ENCODE peak calls at places on chromosomes 4 and X, in four cellular contexts. One of them, this sample, is unnamed.

GRCh38 chr4:68011684-68012083 is 48.4 kb upstream of the TMPRSS11A start:
- DNase-seq in tibial artery: no peak
- DNase-seq in K562: no peak
- DNase-seq in GM23338: no peak
- DNase-seq in this sample: no peak

GRCh38 chr4:53075162-53075785 is 213.2 kb downstream of the RASL11B start:
- DNase-seq in GM23338: no peak
- DNase-seq in tibial artery: no peak
- DNase-seq in K562: no peak
- DNase-seq in this sample: no peak

GRCh38 chr4:36241771-36242170 is 2.5 kb downstream of the ARAP2 start:
- DNase-seq in K562: no peak
- DNase-seq in GM23338: no peak
- DNase-seq in tibial artery: no peak
- DNase-seq in this sample: no peak

GRCh38 chr4:52910115-52910514 is 48.0 kb downstream of the RASL11B start:
- DNase-seq in GM23338: peak; percentile 25
- DNase-seq in K562: no peak
- DNase-seq in tibial artery: no peak
- DNase-seq in this sample: no peak

GRCh38 chrX:140744085-140744484 is 34.5 kb downstream of the LINC00632 start:
- DNase-seq in GM23338: no peak
- DNase-seq in K562: no peak
- DNase-seq in tibial artery: no peak
- DNase-seq in this sample: no peak

GRCh38 chr4:163649557-163650091 is 155.1 kb downstream of the TMA16 start:
- DNase-seq in tibial artery: no peak
- DNase-seq in K562: no peak
- DNase-seq in GM23338: no peak
- DNase-seq in this sample: no peak

GRCh38 chr4:37685726-37686372 is 327 bp downstream of the RELL1 start:
- DNase-seq in GM23338: peak; percentile 63
- DNase-seq in tibial artery: peak; percentile 80
- DNase-seq in K562: peak; percentile 47
- DNase-seq in this sample: peak; percentile 91

GRCh38 chr4:55431710-55432336 is 36.1 kb downstream of the TMEM165 start:
- DNase-seq in GM23338: peak; percentile 23
- DNase-seq in K562: no peak
- DNase-seq in tibial artery: no peak
- DNase-seq in this sample: no peak

GRCh38 chrX:94942603-94943002 is 1268.6 kb downstream of the FAM133A start:
- DNase-seq in tibial artery: no peak
- DNase-seq in GM23338: no peak
- DNase-seq in K562: no peak
- DNase-seq in this sample: no peak

GRCh38 chr4:13236485-13236884 is 247.7 kb downstream of the RAB28 start:
- DNase-seq in GM23338: no peak
- DNase-seq in K562: no peak
- DNase-seq in tibial artery: no peak
- DNase-seq in this sample: no peak

DNA sequence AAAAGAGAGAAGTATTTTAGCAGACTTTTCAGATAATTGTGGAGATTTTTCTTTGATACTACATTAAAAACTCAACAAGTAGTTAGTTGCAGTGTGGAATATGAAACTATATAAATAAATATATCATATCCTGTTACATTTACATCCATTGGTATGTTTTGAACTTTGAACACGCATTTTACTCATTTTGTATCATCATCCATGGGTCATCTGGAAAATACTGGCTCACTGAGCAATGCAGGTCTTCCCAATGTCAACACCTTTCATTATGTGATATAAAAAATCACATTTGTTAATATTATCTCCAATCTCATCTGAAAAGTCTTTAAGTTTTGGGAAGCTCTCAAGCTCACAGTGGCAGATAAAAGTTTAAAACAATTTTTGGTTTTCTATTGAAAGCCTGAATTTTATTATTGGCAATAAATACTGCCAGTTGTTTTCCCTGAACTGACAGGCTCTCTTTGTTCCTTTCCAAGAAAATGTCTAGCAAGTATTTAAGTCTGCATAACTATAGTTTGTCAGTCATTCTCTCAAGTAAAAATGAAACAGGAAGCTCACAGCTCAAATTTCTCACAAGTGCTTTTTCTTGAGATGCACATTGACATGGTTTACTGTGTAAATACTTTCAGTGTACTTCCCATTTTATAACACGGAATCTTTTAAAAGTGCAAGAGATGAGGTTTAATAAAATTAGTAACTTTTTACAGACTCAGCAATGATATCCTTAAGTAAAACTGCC is 183.5 kb upstream of the GPC4 start:
- DNase-seq in tibial artery: no peak
- DNase-seq in GM23338: no peak
- DNase-seq in K562: no peak
- DNase-seq in this sample: no peak
- H3K27ac ChIP-seq in tibial artery: no peak overlapping the region
- H3K27ac ChIP-seq in GM23338: no peak overlapping the region
- H3K27ac ChIP-seq in K562: no peak overlapping the region
- H3K27ac ChIP-seq in this sample: no peak overlapping the region

GRCh38 chrX:54359408-54359807 is 1.6 kb upstream of the WNK3 start:
- DNase-seq in K562: no peak
- DNase-seq in GM23338: no peak
- DNase-seq in tibial artery: no peak
- DNase-seq in this sample: no peak

GRCh38 chrX:54357414-54358377 is at the start of gene WNK3:
- DNase-seq in tibial artery: peak; percentile 86
- DNase-seq in GM23338: peak; percentile 90
- DNase-seq in K562: no peak
- DNase-seq in this sample: peak; percentile 73

GRCh38 chrX:54352677-54353076 is 5.2 kb downstream of the WNK3 start:
- DNase-seq in GM23338: no peak
- DNase-seq in tibial artery: no peak
- DNase-seq in K562: no peak
- DNase-seq in this sample: no peak

GRCh38 chrX:54358424-54359211 is 772 bp upstream of the WNK3 start:
- DNase-seq in tibial artery: peak; percentile 71
- DNase-seq in GM23338: peak; percentile 92
- DNase-seq in K562: no peak
- DNase-seq in this sample: no peak
- H3K27ac ChIP-seq in tibial artery: peak overlapping the region; percentile 80
- H3K27ac ChIP-seq in GM23338: peak overlapping the region; percentile 99
- H3K27ac ChIP-seq in K562: no peak overlapping the region
- H3K27ac ChIP-seq in this sample: no peak overlapping the region

DNA sequence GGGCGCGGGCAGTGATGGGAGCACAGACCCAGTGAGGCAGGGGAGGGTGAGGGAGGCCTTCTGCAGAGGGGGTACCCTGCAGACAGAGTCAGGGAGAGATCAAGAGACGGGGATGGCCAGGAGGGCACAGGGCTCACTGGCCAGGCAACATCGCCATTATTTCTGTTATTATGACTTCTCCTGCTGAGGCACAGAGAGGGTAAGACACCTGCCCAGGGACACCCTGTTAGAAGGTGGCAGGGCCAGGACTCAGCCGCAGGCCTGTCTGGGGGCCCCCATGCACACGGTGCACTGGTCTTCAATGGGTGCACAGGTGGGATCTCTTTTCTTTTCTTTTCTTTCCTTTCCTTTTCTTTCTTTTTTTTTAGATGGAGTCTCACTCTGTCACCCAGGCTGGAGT is 15.8 kb downstream of the BLOC1S4 start:
- DNase-seq in tibial artery: no peak
- DNase-seq in K562: no peak
- DNase-seq in GM23338: no peak
- DNase-seq in this sample: no peak
- H3K27ac ChIP-seq in tibial artery: no peak overlapping the region
- H3K27ac ChIP-seq in K562: peak overlapping the region; percentile 93
- H3K27ac ChIP-seq in GM23338: no peak overlapping the region
- H3K27ac ChIP-seq in this sample: no peak overlapping the region

GRCh38 chr4:123409301-123409700 is 12.7 kb downstream of the SPRY1 start:
- DNase-seq in tibial artery: no peak
- DNase-seq in GM23338: no peak
- DNase-seq in K562: no peak
- DNase-seq in this sample: no peak
- H3K27ac ChIP-seq in tibial artery: no peak overlapping the region
- H3K27ac ChIP-seq in GM23338: no peak overlapping the region
- H3K27ac ChIP-seq in K562: no peak overlapping the region
- H3K27ac ChIP-seq in this sample: no peak overlapping the region

GRCh38 chrX:12950851-12951589 is 23.9 kb upstream of the TMSB4X start:
- DNase-seq in tibial artery: no peak
- DNase-seq in GM23338: peak; percentile 65
- DNase-seq in K562: peak; percentile 79
- DNase-seq in this sample: no peak
- H3K27ac ChIP-seq in tibial artery: peak overlapping the region; percentile 68
- H3K27ac ChIP-seq in GM23338: no peak overlapping the region
- H3K27ac ChIP-seq in K562: peak overlapping the region; percentile 83
- H3K27ac ChIP-seq in this sample: peak overlapping the region; percentile 77

DNA sequence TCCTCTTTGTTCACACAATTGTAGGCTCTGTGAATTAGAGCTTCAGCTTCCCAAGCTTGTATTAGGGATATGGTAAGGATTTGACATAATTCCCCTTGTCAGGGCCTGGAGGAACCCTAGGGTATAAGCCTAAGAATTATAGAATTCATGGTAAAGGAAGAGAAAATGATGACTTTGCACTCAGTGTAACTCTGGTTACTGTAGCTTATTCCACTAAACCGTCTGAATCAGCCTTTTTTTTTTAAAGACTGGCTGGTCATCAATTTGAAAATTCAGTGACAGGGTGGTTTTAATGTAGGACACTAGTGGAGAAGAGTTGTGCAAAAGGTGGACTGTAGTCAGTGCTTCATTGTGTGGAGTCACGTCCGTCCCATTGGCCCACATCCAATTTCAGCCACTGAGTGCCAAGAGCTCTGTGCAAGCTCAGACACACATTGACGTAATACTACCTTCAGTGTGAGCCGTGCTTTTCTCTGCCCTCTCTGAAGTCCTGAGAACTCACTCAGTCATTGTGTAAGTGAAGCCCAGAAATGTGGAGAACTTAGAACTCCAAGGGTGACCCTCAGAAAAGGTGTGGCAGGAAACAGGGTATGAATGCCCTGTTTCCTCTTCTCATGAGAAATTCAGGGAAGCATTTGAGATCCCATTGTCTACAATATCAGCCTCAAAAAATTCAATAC is 449.8 kb downstream of the C4orf33 start:
- DNase-seq in GM23338: no peak
- DNase-seq in tibial artery: peak; percentile 67
- DNase-seq in K562: no peak
- DNase-seq in this sample: peak; percentile 48
- H3K27ac ChIP-seq in GM23338: no peak overlapping the region
- H3K27ac ChIP-seq in tibial artery: no peak overlapping the region
- H3K27ac ChIP-seq in K562: no peak overlapping the region
- H3K27ac ChIP-seq in this sample: peak overlapping the region; percentile 49

GRCh38 chrX:153881281-153881680 is 4.7 kb downstream of the L1CAM start:
- DNase-seq in K562: no peak
- DNase-seq in GM23338: no peak
- DNase-seq in tibial artery: no peak
- DNase-seq in this sample: no peak
- H3K27ac ChIP-seq in K562: no peak overlapping the region
- H3K27ac ChIP-seq in GM23338: no peak overlapping the region
- H3K27ac ChIP-seq in tibial artery: no peak overlapping the region
- H3K27ac ChIP-seq in this sample: no peak overlapping the region

GRCh38 chr4:118754890-118755289 is 69.7 kb downstream of the METTL14 start:
- DNase-seq in K562: no peak
- DNase-seq in tibial artery: no peak
- DNase-seq in GM23338: no peak
- DNase-seq in this sample: no peak

GRCh38 chr4:118751634-118752293 is 66.6 kb downstream of the METTL14 start:
- DNase-seq in tibial artery: no peak
- DNase-seq in GM23338: no peak
- DNase-seq in K562: no peak
- DNase-seq in this sample: no peak

GRCh38 chr4:118753096-118753495 is 67.9 kb downstream of the METTL14 start:
- DNase-seq in tibial artery: no peak
- DNase-seq in GM23338: no peak
- DNase-seq in K562: no peak
- DNase-seq in this sample: no peak

GRCh38 chr4:118752551-118752950 is 67.4 kb downstream of the METTL14 start:
- DNase-seq in K562: no peak
- DNase-seq in tibial artery: no peak
- DNase-seq in GM23338: no peak
- DNase-seq in this sample: no peak

DNA sequence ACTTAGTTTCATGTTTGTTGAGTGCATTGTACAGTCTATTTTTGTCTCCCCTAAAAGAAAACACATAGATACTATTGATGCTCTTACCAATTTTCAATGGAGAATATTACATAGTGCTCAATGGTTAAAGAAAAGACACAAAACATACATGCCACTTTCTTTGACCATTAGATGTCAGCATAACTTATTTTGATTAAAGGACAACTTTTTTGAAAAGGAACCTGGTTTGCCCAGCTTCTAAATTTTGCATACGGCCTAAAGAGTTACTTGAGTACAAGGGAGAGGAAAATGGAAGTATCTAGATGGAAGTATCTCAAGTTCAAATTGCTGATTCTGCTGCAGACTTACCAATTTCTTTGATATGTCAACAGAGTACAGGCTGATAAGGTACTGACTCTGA is 68.5 kb downstream of the METTL14 start:
- DNase-seq in GM23338: no peak
- DNase-seq in tibial artery: no peak
- DNase-seq in K562: no peak
- DNase-seq in this sample: no peak
- H3K27ac ChIP-seq in GM23338: no peak overlapping the region
- H3K27ac ChIP-seq in tibial artery: peak overlapping the region; percentile 84
- H3K27ac ChIP-seq in K562: no peak overlapping the region
- H3K27ac ChIP-seq in this sample: no peak overlapping the region

GRCh38 chr4:126800723-126801191 is 832.0 kb upstream of the INTU start:
- DNase-seq in GM23338: no peak
- DNase-seq in tibial artery: no peak
- DNase-seq in K562: no peak
- DNase-seq in this sample: no peak
- H3K27ac ChIP-seq in GM23338: no peak overlapping the region
- H3K27ac ChIP-seq in tibial artery: no peak overlapping the region
- H3K27ac ChIP-seq in K562: peak overlapping the region; percentile 37
- H3K27ac ChIP-seq in this sample: no peak overlapping the region

GRCh38 chr4:2267320-2267811 is 5.5 kb upstream of the MXD4 start:
- DNase-seq in K562: peak; percentile 87
- DNase-seq in tibial artery: no peak
- DNase-seq in GM23338: no peak
- DNase-seq in this sample: peak; percentile 65

GRCh38 chr4:2266181-2266580 is 4.3 kb upstream of the MXD4 start:
- DNase-seq in tibial artery: peak; percentile 89
- DNase-seq in K562: no peak
- DNase-seq in GM23338: no peak
- DNase-seq in this sample: peak; percentile 66

GRCh38 chr4:2265113-2266110 is 3.5 kb upstream of the MXD4 start:
- DNase-seq in tibial artery: no peak
- DNase-seq in K562: no peak
- DNase-seq in GM23338: no peak
- DNase-seq in this sample: no peak

GRCh38 chr4:2267841-2268240 is 5.9 kb upstream of the MXD4 start:
- DNase-seq in K562: no peak
- DNase-seq in tibial artery: no peak
- DNase-seq in GM23338: no peak
- DNase-seq in this sample: peak; percentile 68

GRCh38 chr4:2266821-2267220 is 4.9 kb upstream of the MXD4 start:
- DNase-seq in tibial artery: no peak
- DNase-seq in K562: no peak
- DNase-seq in GM23338: no peak
- DNase-seq in this sample: peak; percentile 37
- H3K27ac ChIP-seq in tibial artery: peak overlapping the region; percentile 16
- H3K27ac ChIP-seq in K562: peak overlapping the region; percentile 67
- H3K27ac ChIP-seq in GM23338: no peak overlapping the region
- H3K27ac ChIP-seq in this sample: no peak overlapping the region

This sample was measured in left lung.